ENCODE peak calls at places on chromosomes 1 and 21, in six cellular contexts. K is CD4-positive, alpha-beta T cell; O is MCF 10A; J is IMR-90; U is GM10248; C is Calu3. D is an unnamed sample.

GRCh38 chr1:150876111-150876434 is 326 bp downstream of the ARNT start:
- DNase-seq in K (no peak), O (peak; percentile 72), J (peak; percentile 49), U (no peak), C (peak; percentile 63), D (no peak)

GRCh38 chr1:214850432-214851010 is 232.0 kb upstream of the KCNK2 start:
- DNase-seq in K (no peak), O (no peak), J (no peak), U (no peak), C (no peak), D (no peak)

GRCh38 chr1:100188617-100189016 is 10.6 kb upstream of the LRRC39 start:
- DNase-seq in K (no peak), O (peak; percentile 47), J (peak; percentile 73), U (peak; percentile 16), C (no peak), D (peak; percentile 10)

GRCh38 chr1:28156821-28157220 is 19.7 kb downstream of the PTAFR start:
- DNase-seq in K (no peak), O (peak; percentile 67), J (no peak), U (no peak), C (no peak), D (no peak)

GRCh38 chr1:60615661-60616060 is 466.7 kb upstream of the NFIA start:
- DNase-seq in K (no peak), O (no peak), J (no peak), U (no peak), C (no peak), D (no peak)

GRCh38 chr1:204027446-204027845 is 45.5 kb upstream of the SOX13 start:
- DNase-seq in K (no peak), O (no peak), J (no peak), U (no peak), C (no peak), D (no peak)

GRCh38 chr1:43147625-43148319 is 24.3 kb downstream of the EBNA1BP2 start:
- DNase-seq in K (peak; percentile 42), O (peak; percentile 32), J (peak; percentile 32), U (peak; percentile 39), C (peak; percentile 75), D (peak; percentile 61)

GRCh38 chr1:206725053-206725963 is 40.6 kb downstream of the MAPKAPK2 start:
- DNase-seq in K (peak; percentile 62), O (peak; percentile 78), J (peak; percentile 51), U (peak; percentile 71), C (peak; percentile 66), D (no peak)

GRCh38 chr1:153550827-153551512 is 1.9 kb upstream of the S100A3 start:
- DNase-seq in K (no peak), O (no peak), J (no peak), U (no peak), C (no peak), D (no peak)

GRCh38 chr21:45506836-45507522 is 35.3 kb downstream of the SLC19A1 start:
- DNase-seq in K (no peak), O (no peak), J (no peak), U (no peak), C (no peak), D (no peak)

GRCh38 chr21:34846601-34847112 is 177.9 kb downstream of the CLIC6 start:
- DNase-seq in K (no peak), O (peak; percentile 93), J (peak; percentile 89), U (no peak), C (peak; percentile 55), D (no peak)

GRCh38 chr1:206609229-206609991 is 2.9 kb downstream of the EIF2D start:
- DNase-seq in K (no peak), O (no peak), J (no peak), U (peak; percentile 51), C (no peak), D (no peak)

GRCh38 chr21:44795342-44795741 is 6.3 kb downstream of the UBE2G2 start:
- DNase-seq in K (no peak), O (no peak), J (no peak), U (no peak), C (no peak), D (no peak)

GRCh38 chr1:197638316-197638715 is 137.0 kb downstream of the DENND1B start:
- DNase-seq in K (no peak), O (no peak), J (no peak), U (no peak), C (no peak), D (no peak)

GRCh38 chr1:41794031-41794430 is 124.7 kb downstream of the HIVEP3 start:
- DNase-seq in K (no peak), O (no peak), J (no peak), U (no peak), C (no peak), D (no peak)

GRCh38 chr21:34822957-34823356 is 154.2 kb downstream of the CLIC6 start:
- DNase-seq in K (no peak), O (peak; percentile 60), J (peak; percentile 68), U (no peak), C (no peak), D (no peak)

GRCh38 chr1:201172999-201173610 is 17.5 kb upstream of the IGFN1 start:
- DNase-seq in K (no peak), O (peak; percentile 69), J (peak; percentile 54), U (no peak), C (no peak), D (no peak)

GRCh38 chr1:162387226-162388082 is 5.9 kb downstream of the C1orf226 start:
- DNase-seq in K (no peak), O (no peak), J (no peak), U (no peak), C (no peak), D (no peak)

GRCh38 chr21:41857771-41858300 is 21.3 kb downstream of the PRDM15 start:
- DNase-seq in K (no peak), O (no peak), J (no peak), U (no peak), C (no peak), D (no peak)

GRCh38 chr1:188433428-188433827 is 1604.7 kb downstream of the PLA2G4A start:
- DNase-seq in K (no peak), O (peak; percentile 8), J (peak; percentile 83), U (no peak), C (no peak), D (no peak)

GRCh38 chr1:108149796-108150467 is 50.2 kb downstream of the SLC25A24 start:
- DNase-seq in K (no peak), O (no peak), J (peak; percentile 46), U (no peak), C (no peak), D (no peak)

GRCh38 chr21:32844653-32845443 is 73.3 kb upstream of the PAXBP1 start:
- DNase-seq in K (no peak), O (peak; percentile 82), J (peak; percentile 43), U (no peak), C (peak; percentile 2), D (no peak)

GRCh38 chr1:206079130-206079529 is 26.2 kb downstream of the RHEX start:
- DNase-seq in K (no peak), O (no peak), J (no peak), U (no peak), C (no peak), D (no peak)

GRCh38 chr1:28264897-28265296 is 5.6 kb downstream of the SESN2 start:
- DNase-seq in K (no peak), O (no peak), J (no peak), U (no peak), C (no peak), D (no peak)

GRCh38 chr1:5125208-5125607 is 470.8 kb downstream of the AJAP1 start:
- DNase-seq in K (no peak), O (no peak), J (no peak), U (no peak), C (no peak), D (no peak)

GRCh38 chr1:108053291-108054023 is 88.5 kb upstream of the VAV3 start:
- DNase-seq in K (no peak), O (peak; percentile 70), J (peak; percentile 2), U (no peak), C (no peak), D (no peak)

GRCh38 chr1:212915245-212916091 is 34.9 kb upstream of the VASH2 start:
- DNase-seq in K (no peak), O (peak; percentile 38), J (peak; percentile 87), U (no peak), C (peak; percentile 55), D (no peak)

GRCh38 chr1:1758059-1758621 is 20.1 kb downstream of the NADK start:
- DNase-seq in K (no peak), O (no peak), J (no peak), U (no peak), C (no peak), D (no peak)

GRCh38 chr1:44817771-44818495 is 9.6 kb downstream of the BTBD19 start:
- DNase-seq in K (no peak), O (no peak), J (no peak), U (no peak), C (no peak), D (no peak)

GRCh38 chr1:13541435-13542215 is 27.8 kb upstream of the LRRC38 start:
- DNase-seq in K (no peak), O (no peak), J (no peak), U (no peak), C (no peak), D (no peak)

GRCh38 chr1:167645161-167645560 is 15.1 kb downstream of the RCSD1 start:
- DNase-seq in K (no peak), O (no peak), J (no peak), U (no peak), C (no peak), D (peak; percentile 93)

GRCh38 chr1:8031176-8031785 is 5.2 kb upstream of the ERRFI1 start:
- DNase-seq in K (no peak), O (peak; percentile 55), J (peak; percentile 73), U (no peak), C (no peak), D (no peak)

GRCh38 chr1:192907545-192908243 is 98.9 kb downstream of the RGS2 start:
- DNase-seq in K (no peak), O (peak; percentile 81), J (peak; percentile 20), U (no peak), C (no peak), D (no peak)

GRCh38 chr1:57017717-57018116 is 51.9 kb upstream of the C8B start:
- DNase-seq in K (no peak), O (peak; percentile 24), J (no peak), U (no peak), C (no peak), D (no peak)
- TF ChIP-seq CTCF in K (no peak), O (no peak), J (peak; percentile 12), U (no peak), C (no peak), D (peak; percentile 39)

GRCh38 chr1:4017636-4018365 is 117.7 kb upstream of the C1orf174 start:
- DNase-seq in K (peak; percentile 21), O (no peak), J (no peak), U (no peak), C (no peak), D (no peak)
- TF ChIP-seq CTCF in K (no peak), O (no peak), J (no peak), U (no peak), C (no peak), D (no peak)

DNA sequence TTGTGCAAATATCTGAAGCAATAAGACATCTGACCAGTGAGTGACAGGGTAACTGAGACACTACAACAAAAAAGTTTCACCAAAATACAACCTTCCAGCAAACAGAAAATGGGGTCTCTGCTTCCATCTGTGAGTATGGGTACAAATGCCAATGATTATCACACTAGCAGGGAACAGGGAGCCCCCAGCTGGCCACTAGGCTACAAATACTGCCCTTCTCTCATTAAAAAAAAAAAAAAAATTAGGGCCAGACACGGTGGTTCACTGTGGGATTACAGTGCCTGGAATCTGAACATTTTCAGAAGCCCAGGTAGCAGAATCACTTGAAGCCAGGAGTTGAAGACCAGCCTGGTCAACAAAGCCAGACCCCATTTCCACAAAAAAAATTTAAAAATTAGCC is 48.4 kb upstream of the EDARADD start:
- DNase-seq in K (no peak), O (peak; percentile 33), J (no peak), U (no peak), C (no peak), D (no peak)
- TF ChIP-seq CTCF in K (no peak), O (no peak), J (no peak), U (no peak), C (no peak), D (peak; percentile 27)

GRCh38 chr1:94629259-94630181 is 88.0 kb upstream of the F3 start:
- DNase-seq in K (no peak), O (no peak), J (no peak), U (no peak), C (no peak), D (no peak)
- TF ChIP-seq CTCF in K (no peak), O (no peak), J (no peak), U (no peak), C (no peak), D (no peak)

D was measured in LNCaP clone FGC.